ENCODE peak calls at places on chromosomes 13 and 19, in five cellular contexts. One of them, this sample, is unnamed.

GRCh38 chr13:48121733-48122132 is 26.8 kb upstream of the MED4 start:
- DNase-seq in H9: no peak
- DNase-seq in heart left ventricle: no peak
- DNase-seq in PC-9: no peak
- DNase-seq in AG09319: no peak
- DNase-seq in this sample: no peak

GRCh38 chr19:29772696-29773095 is 39.1 kb upstream of the CCNE1 start:
- DNase-seq in PC-9: no peak
- DNase-seq in AG09319: no peak
- DNase-seq in H9: no peak
- DNase-seq in heart left ventricle: no peak
- DNase-seq in this sample: no peak

GRCh38 chr19:6935618-6936017 is 48.2 kb downstream of the ADGRE1 start:
- DNase-seq in AG09319: no peak
- DNase-seq in heart left ventricle: no peak
- DNase-seq in PC-9: no peak
- DNase-seq in H9: no peak
- DNase-seq in this sample: no peak

GRCh38 chr19:44553478-44554171 is 24.1 kb upstream of the CEACAM20 start:
- DNase-seq in AG09319: no peak
- DNase-seq in heart left ventricle: no peak
- DNase-seq in PC-9: no peak
- DNase-seq in H9: no peak
- DNase-seq in this sample: no peak

GRCh38 chr19:16374436-16374835 is 49.8 kb downstream of the KLF2 start:
- DNase-seq in H9: no peak
- DNase-seq in AG09319: no peak
- DNase-seq in heart left ventricle: no peak
- DNase-seq in PC-9: no peak
- DNase-seq in this sample: no peak

GRCh38 chr13:98890920-98891319 is 86.9 kb downstream of the DOCK9 start:
- DNase-seq in PC-9: no peak
- DNase-seq in AG09319: no peak
- DNase-seq in H9: peak; percentile 57
- DNase-seq in heart left ventricle: no peak
- DNase-seq in this sample: no peak

GRCh38 chr19:14786421-14786851 is 8.1 kb upstream of the ADGRE2 start:
- DNase-seq in H9: peak; percentile 81
- DNase-seq in AG09319: no peak
- DNase-seq in heart left ventricle: no peak
- DNase-seq in PC-9: no peak
- DNase-seq in this sample: peak; percentile 34

GRCh38 chr19:15928321-15928720 is 6.0 kb downstream of the CYP4F11 start:
- DNase-seq in PC-9: no peak
- DNase-seq in H9: no peak
- DNase-seq in AG09319: no peak
- DNase-seq in heart left ventricle: no peak
- DNase-seq in this sample: no peak

GRCh38 chr13:98780451-98780850 is 28.0 kb upstream of the SLC15A1 start:
- DNase-seq in heart left ventricle: no peak
- DNase-seq in H9: no peak
- DNase-seq in AG09319: no peak
- DNase-seq in PC-9: no peak
- DNase-seq in this sample: no peak

GRCh38 chr13:29925457-29925856 is 75.0 kb upstream of the UBL3 start:
- DNase-seq in H9: no peak
- DNase-seq in heart left ventricle: peak; percentile 65
- DNase-seq in PC-9: peak; percentile 95
- DNase-seq in AG09319: peak; percentile 75
- DNase-seq in this sample: no peak

GRCh38 chr13:94232956-94233355 is 246.5 kb downstream of the DCT start:
- DNase-seq in H9: no peak
- DNase-seq in PC-9: no peak
- DNase-seq in AG09319: no peak
- DNase-seq in heart left ventricle: no peak
- DNase-seq in this sample: no peak

DNA sequence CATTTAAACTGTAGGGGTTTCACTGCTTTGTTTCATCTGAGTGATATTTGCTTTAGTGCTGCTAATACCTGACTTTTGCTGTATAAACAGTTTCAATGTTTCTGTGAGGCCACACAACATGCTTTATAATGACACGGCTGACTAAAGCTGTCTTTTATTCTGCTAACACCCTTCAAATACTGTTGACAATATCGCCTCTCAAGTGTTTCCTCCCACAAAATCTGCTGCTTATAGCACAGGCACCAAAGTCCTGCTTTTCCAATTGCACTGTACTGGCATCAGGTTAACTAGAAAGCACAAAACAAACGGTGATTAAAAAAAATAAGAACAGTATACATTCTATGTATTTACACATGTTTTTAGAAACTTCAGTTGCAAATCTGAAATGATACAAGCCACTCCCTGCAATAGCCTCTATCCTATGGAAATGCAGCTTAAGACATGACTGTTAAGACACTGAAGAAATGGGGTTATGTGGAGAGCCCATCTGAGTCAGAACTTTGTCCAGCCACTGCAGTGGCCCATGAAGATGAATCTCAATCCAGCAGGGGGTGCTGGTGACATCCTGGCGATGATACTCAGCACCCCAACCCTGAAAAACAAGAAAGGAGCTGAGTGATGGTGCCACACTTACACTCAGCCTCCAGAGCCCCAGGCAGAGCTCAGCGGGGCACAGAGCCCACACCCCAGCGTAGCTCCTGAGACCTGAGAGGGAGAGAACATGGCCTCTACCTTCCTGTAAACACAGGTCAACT is 29.4 kb downstream of the RFXAP start:
- DNase-seq in H9: no peak
- DNase-seq in AG09319: no peak
- DNase-seq in PC-9: no peak
- DNase-seq in heart left ventricle: no peak
- DNase-seq in this sample: peak; percentile 29
- TF ChIP-seq CTCF in H9: peak; percentile 64
- TF ChIP-seq CTCF in AG09319: peak; percentile 13
- TF ChIP-seq CTCF in PC-9: peak; percentile 18
- TF ChIP-seq CTCF in heart left ventricle: no peak
- TF ChIP-seq CTCF in this sample: peak; percentile 72

DNA sequence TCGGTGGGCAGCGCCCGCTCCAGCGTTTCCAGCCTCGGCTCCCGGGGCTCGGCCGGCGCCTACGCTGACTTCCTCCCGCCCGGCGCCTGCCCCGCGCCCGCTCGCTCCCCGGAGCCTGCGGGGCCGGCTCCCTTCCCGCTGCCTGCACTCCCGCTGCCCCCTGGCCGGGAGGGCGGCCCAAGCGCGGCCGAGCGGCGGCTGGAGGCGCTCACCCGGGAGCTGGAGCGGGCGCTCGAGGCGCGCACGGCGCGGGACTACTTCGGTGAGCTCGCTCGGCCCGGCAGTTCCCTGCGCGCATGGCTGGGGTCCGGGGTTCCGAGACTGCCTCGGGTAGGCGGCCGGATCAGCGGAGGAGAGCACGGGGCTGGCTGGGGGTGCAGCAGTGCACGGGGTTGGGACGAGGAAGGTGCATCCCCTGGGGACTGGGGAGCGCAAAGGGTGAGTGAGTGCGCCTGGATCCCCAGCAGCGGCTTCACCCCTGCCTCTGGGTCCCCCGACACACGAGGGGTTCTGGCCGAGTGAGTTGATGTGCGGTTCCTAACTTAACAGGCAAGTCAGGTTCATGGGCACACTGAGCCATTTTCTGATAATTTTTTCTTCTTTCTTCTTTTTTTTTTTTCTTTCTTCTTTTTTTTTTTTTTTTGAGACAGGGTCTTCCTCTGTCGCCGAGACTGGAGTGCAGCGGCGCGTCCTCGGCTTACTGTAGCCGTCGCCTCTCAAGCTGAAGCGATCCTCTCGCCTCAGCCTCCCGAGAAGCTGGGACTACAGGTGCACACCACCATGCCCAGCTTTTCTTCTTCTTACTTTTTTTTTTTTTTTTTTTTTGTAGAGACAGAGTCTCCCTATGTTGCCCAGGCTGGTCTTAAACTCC is 1.1 kb downstream of the WTIP start:
- DNase-seq in PC-9: no peak
- DNase-seq in heart left ventricle: no peak
- DNase-seq in H9: no peak
- DNase-seq in AG09319: no peak
- DNase-seq in this sample: no peak
- TF ChIP-seq CTCF in PC-9: no peak
- TF ChIP-seq CTCF in heart left ventricle: no peak
- TF ChIP-seq CTCF in H9: no peak
- TF ChIP-seq CTCF in AG09319: no peak
- TF ChIP-seq CTCF in this sample: no peak

DNA sequence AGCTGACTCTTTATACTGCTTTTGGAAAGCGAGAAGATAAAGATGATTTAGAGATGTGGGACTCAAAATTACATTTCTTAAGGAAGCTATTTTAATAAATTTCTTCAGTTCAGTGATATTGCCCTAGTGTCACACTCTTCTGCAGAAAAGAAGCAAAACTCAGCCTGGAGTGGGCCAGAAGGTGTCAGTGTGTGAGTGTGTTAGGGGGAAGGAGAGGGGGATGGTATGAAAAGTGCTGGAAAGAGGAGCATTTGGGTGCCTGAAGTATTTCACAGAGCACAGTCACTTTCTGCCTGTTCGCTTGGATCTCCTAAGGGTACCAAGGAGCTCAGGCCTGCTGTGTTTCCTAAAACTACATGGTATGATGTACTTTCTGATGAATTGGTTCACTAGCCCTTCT is 84.5 kb upstream of the FRY start:
- DNase-seq in PC-9: no peak
- DNase-seq in H9: no peak
- DNase-seq in heart left ventricle: no peak
- DNase-seq in AG09319: no peak
- DNase-seq in this sample: no peak
- TF ChIP-seq CTCF in PC-9: no peak
- TF ChIP-seq CTCF in H9: peak; percentile 17
- TF ChIP-seq CTCF in heart left ventricle: no peak
- TF ChIP-seq CTCF in AG09319: peak; percentile 21
- TF ChIP-seq CTCF in this sample: no peak

GRCh38 chr13:32023698-32024097 is 7.9 kb upstream of the FRY start:
- DNase-seq in heart left ventricle: no peak
- DNase-seq in AG09319: no peak
- DNase-seq in H9: no peak
- DNase-seq in PC-9: no peak
- DNase-seq in this sample: no peak
- TF ChIP-seq CTCF in heart left ventricle: no peak
- TF ChIP-seq CTCF in AG09319: peak; percentile 31
- TF ChIP-seq CTCF in H9: peak; percentile 36
- TF ChIP-seq CTCF in PC-9: peak; percentile 33
- TF ChIP-seq CTCF in this sample: peak; percentile 52

DNA sequence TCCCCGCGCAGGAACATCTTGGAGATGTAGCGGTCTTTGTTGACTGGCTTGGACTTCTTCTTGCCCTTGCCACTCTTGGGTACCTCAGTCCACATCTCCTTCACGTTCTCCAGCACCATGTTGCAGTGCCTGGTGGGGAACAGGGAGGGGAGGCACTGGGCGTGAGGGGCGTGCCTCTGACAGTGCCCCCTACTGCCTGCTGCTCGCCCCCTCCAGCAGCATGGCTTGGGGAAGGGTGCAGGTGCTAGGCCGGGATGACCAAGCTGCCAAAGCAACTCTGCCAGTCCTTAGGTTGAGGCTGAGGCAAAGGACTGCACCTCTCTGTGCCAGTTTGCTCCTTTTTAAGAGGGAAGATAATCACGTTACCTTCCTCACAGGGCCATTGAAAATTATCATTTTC is 4.2 kb downstream of the SNRPD2 start:
- DNase-seq in PC-9: no peak
- DNase-seq in AG09319: no peak
- DNase-seq in heart left ventricle: no peak
- DNase-seq in H9: no peak
- DNase-seq in this sample: no peak
- TF ChIP-seq CTCF in PC-9: no peak
- TF ChIP-seq CTCF in AG09319: no peak
- TF ChIP-seq CTCF in heart left ventricle: no peak
- TF ChIP-seq CTCF in H9: no peak
- TF ChIP-seq CTCF in this sample: peak; percentile 33

GRCh38 chr19:18519962-18520847 is 1.7 kb downstream of the ELL start:
- DNase-seq in heart left ventricle: peak; percentile 55
- DNase-seq in H9: peak; percentile 80
- DNase-seq in AG09319: no peak
- DNase-seq in PC-9: peak; percentile 88
- DNase-seq in this sample: peak; percentile 79

GRCh38 chr19:18518639-18519038 is 3.2 kb downstream of the ELL start:
- DNase-seq in PC-9: no peak
- DNase-seq in heart left ventricle: no peak
- DNase-seq in H9: no peak
- DNase-seq in AG09319: no peak
- DNase-seq in this sample: no peak

GRCh38 chr19:18522124-18522861 is 423 bp upstream of the ELL start:
- DNase-seq in heart left ventricle: peak; percentile 100
- DNase-seq in AG09319: peak; percentile 100
- DNase-seq in PC-9: peak; percentile 99
- DNase-seq in H9: peak; percentile 100
- DNase-seq in this sample: peak; percentile 100

GRCh38 chr19:18521692-18522123 is at the start of gene ELL:
- DNase-seq in heart left ventricle: no peak
- DNase-seq in AG09319: no peak
- DNase-seq in H9: no peak
- DNase-seq in PC-9: no peak
- DNase-seq in this sample: no peak

DNA sequence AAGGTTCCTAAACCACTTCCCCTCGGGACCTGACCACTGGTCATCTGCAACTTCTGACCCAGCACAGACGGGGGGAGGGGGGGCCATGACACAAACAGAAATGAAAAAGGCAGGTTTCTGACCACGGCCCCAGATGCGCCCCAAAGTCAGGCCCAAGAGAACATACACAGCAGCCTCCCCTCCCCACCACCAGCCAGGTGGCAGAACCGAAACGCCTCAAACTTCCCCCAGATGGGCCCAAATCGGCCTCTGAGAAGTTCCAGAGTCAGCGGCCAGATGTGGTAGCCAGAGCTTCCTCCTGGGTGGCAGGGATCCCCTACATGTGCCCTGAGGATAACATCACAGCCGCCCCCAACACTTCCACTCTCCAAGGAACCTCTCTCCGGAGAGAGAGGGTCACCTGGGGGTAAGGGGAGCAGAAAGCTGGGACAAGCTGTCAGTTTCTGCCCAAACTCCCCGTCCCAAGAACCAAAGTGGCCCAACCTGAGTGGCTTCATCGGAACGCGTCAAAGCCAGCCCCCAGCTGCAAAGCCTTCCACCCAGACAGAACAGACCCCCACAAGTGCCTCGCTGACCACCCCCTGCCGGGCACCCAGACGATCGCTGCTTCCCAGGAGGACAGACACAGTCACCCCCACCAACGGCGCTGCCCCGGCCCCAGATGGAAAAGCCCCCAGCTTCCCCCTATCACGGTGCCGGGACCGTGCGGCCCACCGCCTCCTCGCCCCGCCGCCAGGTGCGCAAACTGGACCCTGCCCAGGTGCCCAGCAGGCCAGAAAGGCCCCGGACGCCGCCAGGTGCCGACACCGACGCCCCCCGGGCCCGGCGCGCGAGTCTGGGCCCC is 800 bp downstream of the ELL start:
- DNase-seq in PC-9: no peak
- DNase-seq in AG09319: no peak
- DNase-seq in heart left ventricle: peak; percentile 42
- DNase-seq in H9: peak; percentile 50
- DNase-seq in this sample: peak; percentile 69
- TF ChIP-seq CTCF in PC-9: no peak
- TF ChIP-seq CTCF in AG09319: no peak
- TF ChIP-seq CTCF in heart left ventricle: no peak
- TF ChIP-seq CTCF in H9: peak; percentile 11
- TF ChIP-seq CTCF in this sample: no peak

GRCh38 chr19:36214388-36215275 is at the start of the genes ZNF146 and ZNF565:
- DNase-seq in AG09319: peak; percentile 96
- DNase-seq in PC-9: peak; percentile 95
- DNase-seq in H9: peak; percentile 99
- DNase-seq in heart left ventricle: peak; percentile 97
- DNase-seq in this sample: peak; percentile 100
- TF ChIP-seq CTCF in AG09319: no peak
- TF ChIP-seq CTCF in PC-9: no peak
- TF ChIP-seq CTCF in H9: no peak
- TF ChIP-seq CTCF in heart left ventricle: no peak
- TF ChIP-seq CTCF in this sample: no peak

GRCh38 chr13:112995395-112996091 is 26.5 kb downstream of the MCF2L start:
- DNase-seq in H9: no peak
- DNase-seq in heart left ventricle: no peak
- DNase-seq in AG09319: no peak
- DNase-seq in PC-9: no peak
- DNase-seq in this sample: no peak
- TF ChIP-seq CTCF in H9: no peak
- TF ChIP-seq CTCF in heart left ventricle: no peak
- TF ChIP-seq CTCF in AG09319: no peak
- TF ChIP-seq CTCF in PC-9: no peak
- TF ChIP-seq CTCF in this sample: no peak